ENCODE peak calls at places on chromosomes 7 and 10, in four cellular contexts. N is hepatocyte, A is fibroblast of lung, Z is HCT116. P is an unnamed sample. For H3K4me1, the result is how much of the 10 kb centered on the place peaks cover.

GRCh38 chr10:85873063-85873462 is 493.5 kb downstream of the GRID1 start:
- DNase-seq in N (no peak), A (no peak), Z (no peak), P (no peak)

GRCh38 chr7:51315393-51316261 is 982 bp downstream of the COBL start:
- DNase-seq in N (peak), A (peak), Z (peak), P (no peak)

GRCh38 chr7:11689096-11689495 is 142.9 kb downstream of the THSD7A start:
- DNase-seq in N (no peak), A (no peak), Z (no peak), P (peak)

GRCh38 chr7:82442492-82443043 is 1.0 kb downstream of the CACNA2D1 start:
- DNase-seq in N (peak), A (peak), Z (no peak), P (no peak)

GRCh38 chr7:782718-783449 is 49.4 kb upstream of the SUN1 start:
- DNase-seq in N (no peak), A (no peak), Z (no peak), P (no peak)

GRCh38 chr10:93813507-93814465 is 56.0 kb downstream of the LGI1 start:
- DNase-seq in N (peak), A (peak), Z (peak), P (peak)

GRCh38 chr10:3169271-3169670 is 3.3 kb downstream of the PITRM1 start:
- DNase-seq in N (no peak), A (no peak), Z (no peak), P (no peak)

GRCh38 chr7:157459966-157460365 is 123.2 kb downstream of the DNAJB6 start:
- DNase-seq in N (no peak), A (no peak), Z (no peak), P (no peak)

GRCh38 chr10:1738950-1739349 is 1.6 kb upstream of the ADARB2 start:
- DNase-seq in N (no peak), A (no peak), Z (no peak), P (no peak)

GRCh38 chr7:130930260-130930659 is 196.3 kb upstream of the KLF14 start:
- DNase-seq in N (no peak), A (peak), Z (no peak), P (no peak)

GRCh38 chr7:55157347-55158105 is 138.7 kb downstream of the EGFR start:
- DNase-seq in N (no peak), A (no peak), Z (no peak), P (no peak)

GRCh38 chr7:144824360-144824759 is 11.5 kb downstream of the TPK1 start:
- DNase-seq in N (no peak), A (peak), Z (no peak), P (peak)

GRCh38 chr7:121307021-121307575 is 21.7 kb upstream of the WNT16 start:
- DNase-seq in N (no peak), A (no peak), Z (no peak), P (no peak)

GRCh38 chr7:143416565-143417149 is 8.0 kb upstream of the EPHA1 start:
- DNase-seq in N (peak), A (peak), Z (peak), P (peak)

GRCh38 chr10:12909182-12909835 is 92.2 kb downstream of the CCDC3 start:
- DNase-seq in N (no peak), A (no peak), Z (no peak), P (no peak)

GRCh38 chr7:155581107-155581830 is 34.9 kb upstream of the CNPY1 start:
- DNase-seq in N (no peak), A (no peak), Z (no peak), P (no peak)

GRCh38 chr7:44064791-44065430 is 456 bp downstream of the PGAM2 start:
- DNase-seq in N (no peak), A (no peak), Z (no peak), P (no peak)

GRCh38 chr7:16724344-16724743 is 29.2 kb upstream of the TSPAN13 start:
- DNase-seq in N (no peak), A (no peak), Z (no peak), P (no peak)

GRCh38 chr10:125284875-125285597 is 124.7 kb upstream of the CTBP2 start:
- DNase-seq in N (no peak), A (no peak), Z (peak), P (peak)

GRCh38 chr10:63603709-63604445 is 82.7 kb downstream of the REEP3 start:
- DNase-seq in N (no peak), A (peak), Z (no peak), P (no peak)

GRCh38 chr7:98640375-98640774 is 23.3 kb downstream of the NPTX2 start:
- DNase-seq in N (no peak), A (no peak), Z (no peak), P (no peak)

GRCh38 chr10:77245953-77246352 is 391.7 kb downstream of the KCNMA1 start:
- DNase-seq in N (no peak), A (peak), Z (no peak), P (peak)

GRCh38 chr7:67992287-67992686 is 995.7 kb downstream of the TYW1 start:
- DNase-seq in N (no peak), A (no peak), Z (no peak), P (no peak)

GRCh38 chr7:123571684-123572083 is 14.1 kb upstream of the NDUFA5 start:
- DNase-seq in N (no peak), A (peak), Z (no peak), P (no peak)

GRCh38 chr7:2540641-2541051 is 14.7 kb downstream of the BRAT1 start:
- DNase-seq in N (no peak), A (no peak), Z (no peak), P (no peak)

DNA sequence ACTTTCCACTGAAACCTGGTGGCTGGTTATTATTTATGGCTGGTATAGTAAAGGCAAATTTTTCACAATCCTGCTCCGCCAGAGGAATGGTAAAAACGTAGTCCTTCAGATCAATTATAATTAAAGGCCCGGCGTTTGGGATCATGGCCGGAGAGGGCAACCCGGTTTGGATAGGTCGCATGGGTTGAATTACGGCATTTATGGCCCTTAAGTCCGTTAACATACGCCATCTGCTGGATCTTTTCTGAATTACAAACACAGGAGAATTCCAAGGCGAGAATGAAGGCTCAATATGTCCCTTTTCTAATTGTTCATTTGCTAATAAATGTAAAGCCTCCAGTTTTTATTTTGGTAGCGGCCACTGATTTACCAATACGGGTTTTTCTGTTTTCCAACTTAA is 11.3 kb upstream of the TAS2R3 start:
- DNase-seq in N (no peak), A (no peak), Z (no peak), P (peak)
- TF ChIP-seq CTCF in N (peak), A (no peak), Z (peak), P (peak)

GRCh38 chr10:36183726-36184125 is 541.6 kb upstream of the FZD8 start:
- DNase-seq in N (no peak), A (peak), Z (no peak), P (no peak)

GRCh38 chr10:36182059-36182654 is 540.1 kb upstream of the FZD8 start:
- DNase-seq in N (no peak), A (no peak), Z (no peak), P (no peak)

GRCh38 chr10:36185096-36185495 is 543.0 kb upstream of the FZD8 start:
- DNase-seq in N (no peak), A (no peak), Z (no peak), P (no peak)

GRCh38 chr10:36181421-36181820 is 539.3 kb upstream of the FZD8 start:
- DNase-seq in N (no peak), A (peak), Z (no peak), P (no peak)

DNA sequence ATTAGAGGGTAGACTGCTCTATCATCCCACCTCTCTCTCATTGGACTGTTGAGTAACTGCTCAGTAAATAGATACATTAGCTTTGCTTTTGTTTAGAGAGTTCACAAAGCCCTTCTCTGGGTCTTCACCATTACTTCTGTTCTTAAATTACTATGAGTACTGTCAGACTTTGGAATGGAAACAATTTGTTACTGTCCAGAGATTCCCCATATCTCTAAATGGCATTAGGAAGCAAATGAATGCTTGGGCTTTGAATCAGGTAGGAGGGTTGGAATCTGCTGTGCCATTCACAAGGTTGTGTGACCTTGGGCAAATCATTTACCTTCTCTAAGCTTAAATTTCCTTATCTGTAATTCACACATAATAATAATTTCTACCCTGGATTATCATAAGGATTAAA is 541.0 kb upstream of the FZD8 start:
- DNase-seq in N (no peak), A (no peak), Z (no peak), P (no peak)
- H3K27ac ChIP-seq in N (no peak), A (no peak), Z (no peak), P (no peak)

DNA sequence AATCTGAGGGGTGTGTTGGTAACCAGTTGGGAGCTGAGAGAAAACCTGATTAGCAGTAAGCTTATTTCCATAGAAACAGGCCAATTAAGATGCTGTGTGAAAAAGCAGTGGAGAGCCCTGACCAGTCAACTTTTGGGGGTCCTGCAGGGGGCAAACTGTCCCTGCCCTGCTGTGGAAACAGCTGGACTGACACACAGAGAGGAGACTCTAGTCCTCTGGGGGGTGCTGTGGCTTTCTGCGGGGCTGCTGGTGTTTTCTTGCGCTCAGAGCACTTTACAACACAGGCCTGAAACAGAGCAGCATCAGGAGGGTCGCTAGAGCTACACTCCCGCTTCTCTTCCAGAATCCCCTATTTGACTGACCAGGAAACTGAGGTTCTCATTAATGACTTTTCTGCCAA is 546.9 kb upstream of the GALNT17 start:
- DNase-seq in N (no peak), A (no peak), Z (no peak), P (no peak)
- H3K4me1 ChIP-seq in N (under half), A (under half), Z (under half), P (under half)

GRCh38 chr10:78617633-78618032 is 451.1 kb upstream of the ZMIZ1 start:
- DNase-seq in N (peak), A (no peak), Z (no peak), P (no peak)
- TF ChIP-seq CTCF in N (no peak), A (no peak), Z (no peak), P (no peak)

DNA sequence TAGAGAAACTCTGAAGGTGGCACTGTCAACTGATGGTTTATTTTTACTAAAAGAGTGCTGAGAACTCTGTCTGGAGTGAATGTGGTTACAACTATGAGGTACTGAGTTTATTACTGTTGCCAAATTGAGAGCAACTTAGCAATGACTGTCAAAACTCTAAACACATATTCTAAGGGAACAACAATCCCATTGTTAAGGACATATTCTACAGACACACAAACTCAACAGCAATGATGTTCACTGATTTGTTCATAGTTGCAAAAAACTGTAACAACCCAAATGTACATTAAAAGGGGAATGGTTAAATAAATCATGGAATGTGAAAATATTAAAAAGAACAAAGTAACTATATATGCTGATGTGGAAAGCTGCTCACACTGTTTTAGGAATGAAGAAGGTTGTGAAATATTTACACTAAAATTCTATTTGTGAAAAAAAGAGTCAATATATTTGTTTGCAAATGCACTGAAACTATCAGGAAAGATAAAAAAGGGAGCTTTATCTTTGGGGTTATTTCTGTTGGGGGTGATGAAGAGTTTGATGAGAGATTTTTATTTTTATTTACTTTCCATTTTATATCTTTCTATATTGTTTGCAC is 12.9 kb downstream of the PON2 start:
- DNase-seq in N (no peak), A (peak), Z (no peak), P (no peak)
- H3K27ac ChIP-seq in N (peak), A (no peak), Z (no peak), P (no peak)

DNA sequence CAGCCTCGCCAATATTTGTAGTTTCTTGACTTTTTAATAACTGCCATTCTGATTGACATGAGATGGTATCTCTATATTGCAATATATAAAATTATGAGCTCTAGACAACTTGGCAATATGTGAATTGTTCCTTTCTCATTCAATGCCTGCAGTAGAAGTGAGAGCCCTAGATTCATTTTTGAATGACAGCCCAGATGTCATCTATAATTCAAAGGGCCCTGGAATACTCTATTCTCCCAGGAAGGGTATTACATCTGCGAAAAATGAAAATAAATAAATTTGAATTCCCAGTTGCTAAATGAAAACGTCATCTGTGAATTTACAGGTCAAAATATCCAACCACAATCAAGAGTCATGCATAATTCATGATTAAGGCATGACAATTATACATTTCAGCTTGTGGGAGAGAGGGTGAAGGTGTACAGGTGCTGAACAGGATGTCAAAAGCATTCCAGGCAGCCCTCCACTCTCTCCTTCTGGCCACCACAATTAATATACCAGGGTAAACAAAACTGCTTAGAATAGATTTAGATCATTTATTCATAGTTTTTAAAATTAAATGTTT is 1147.3 kb downstream of the XPNPEP1 start:
- DNase-seq in N (no peak), A (no peak), Z (no peak), P (no peak)
- H3K4me1 ChIP-seq in N (under half), A (under half), Z (under half), P (under half)

DNA sequence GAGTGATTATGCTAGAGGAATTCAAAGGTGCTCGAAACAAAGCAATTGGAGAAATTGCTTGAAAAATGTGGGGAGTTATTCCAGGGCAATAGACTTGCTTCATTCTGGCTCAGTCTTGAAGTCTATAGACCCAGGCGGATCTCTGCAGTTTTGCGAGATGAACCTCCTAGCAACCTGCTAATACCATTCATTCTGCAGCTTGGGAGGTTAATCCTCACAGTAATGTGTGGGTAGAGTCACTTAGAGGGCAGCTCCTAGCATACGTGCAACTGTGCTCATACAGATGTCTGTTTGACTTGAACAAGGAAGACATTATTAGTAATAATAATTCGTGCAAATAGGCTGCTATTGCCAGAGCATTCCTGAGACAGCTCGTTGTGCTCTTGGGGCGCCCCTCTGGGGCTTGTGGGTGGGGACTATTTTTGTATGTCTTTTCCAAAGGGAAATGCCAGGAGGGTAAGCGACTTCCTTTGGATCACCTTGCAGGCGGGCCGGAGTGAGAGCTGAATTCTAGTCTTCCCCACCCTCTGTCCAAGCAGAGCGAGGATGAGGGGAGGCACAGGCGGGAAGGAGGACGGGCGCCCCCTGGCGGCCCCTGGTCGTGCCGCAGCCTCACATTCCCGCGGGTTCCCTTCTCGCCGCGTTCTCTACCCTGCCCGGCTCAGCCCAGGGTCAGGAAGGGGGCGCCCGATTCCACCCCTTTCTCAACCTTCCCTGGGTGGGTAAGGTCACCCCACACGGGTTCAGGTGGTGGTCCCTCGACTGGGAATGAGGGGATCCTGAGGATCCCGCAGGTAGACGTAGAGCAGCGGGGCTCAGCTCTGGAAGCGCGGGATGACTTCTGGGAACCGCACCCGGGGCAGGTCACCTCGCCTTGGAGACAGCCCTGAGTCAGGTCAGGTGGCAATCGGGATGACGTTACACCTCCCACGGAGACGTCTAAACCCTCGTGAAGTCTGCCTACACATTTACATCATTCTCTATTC is 241.5 kb downstream of the PHTF2 start:
- DNase-seq in N (no peak), A (no peak), Z (peak), P (peak)
- TF ChIP-seq CTCF in N (no peak), A (peak), Z (peak), P (peak)

GRCh38 chr10:620417-620816 is 69.1 kb downstream of the DIP2C start:
- DNase-seq in N (no peak), A (no peak), Z (no peak), P (no peak)
- H3K27ac ChIP-seq in N (no peak), A (no peak), Z (no peak), P (no peak)

DNA sequence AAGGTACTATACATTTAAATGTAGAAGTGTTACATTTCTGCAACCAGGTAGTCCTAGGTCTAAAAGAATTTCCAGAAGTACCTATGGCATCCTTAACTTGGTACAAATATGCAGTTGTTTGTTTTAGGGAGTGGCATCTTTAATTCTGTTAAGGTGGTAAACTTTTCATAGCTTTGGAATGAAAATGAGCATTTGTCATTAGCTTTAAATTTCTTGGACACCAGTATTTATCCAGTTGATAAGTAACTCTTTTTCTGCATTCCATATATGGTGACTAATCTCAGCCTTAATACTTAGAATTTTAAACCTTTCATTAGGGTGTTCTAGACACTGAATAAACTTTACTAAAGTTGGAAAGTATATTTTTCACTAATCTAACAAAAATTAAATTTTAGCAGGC is 10.8 kb downstream of the SLF2 start:
- DNase-seq in N (no peak), A (peak), Z (no peak), P (no peak)
- H3K4me1 ChIP-seq in N (under half), A (under half), Z (under half), P (under half)